ENCODE peak calls at places on chromosomes 1 and 21, in four cellular contexts. W is stimulated activated CD4-positive, alpha-beta T cell treated with anti-CD3 and anti-CD28 coated beads, TNF-alpha, amount 100 ng/mL, for 48 hours; G is activated T-cell treated with anti-CD3 and anti-CD28 coated beads, Interleukin-2, amount 50 U/mL, for 72 hours; I is head of caudate nucleus. D is an unnamed sample.

GRCh38 chr21:43600642-43601397 is 58.5 kb downstream of the HSF2BP start:
- DNase-seq in I (no peak), G (no peak), W (no peak), D (no peak)

GRCh38 chr1:221171768-221172167 is 292.5 kb downstream of the HLX start:
- DNase-seq in G (no peak), W (no peak), I (no peak), D (no peak)

GRCh38 chr1:53598956-53599355 is 139.8 kb downstream of the DMRTB1 start:
- DNase-seq in W (no peak), I (no peak), G (no peak), D (no peak)

GRCh38 chr21:32253215-32253641 is 25.6 kb downstream of the MIS18A start:
- DNase-seq in G (no peak), W (no peak), I (no peak), D (no peak)

GRCh38 chr1:116881879-116882520 is 27.7 kb upstream of the PTGFRN start:
- DNase-seq in W (no peak), G (peak; percentile 63), I (no peak), D (peak; percentile 44)

GRCh38 chr21:45178971-45179370 is 104.6 kb downstream of the ADARB1 start:
- DNase-seq in I (no peak), G (no peak), W (no peak), D (no peak)

GRCh38 chr21:45293214-45293725 is 5.6 kb upstream of the POFUT2 start:
- DNase-seq in I (no peak), W (no peak), G (no peak), D (no peak)

GRCh38 chr21:45577806-45578801 is 35.9 kb upstream of the SLC19A1 start:
- DNase-seq in G (no peak), W (no peak), I (peak; percentile 15), D (no peak)

GRCh38 chr1:92065042-92065441 is 10.2 kb downstream of the SETSIP start:
- DNase-seq in W (no peak), G (no peak), I (no peak), D (no peak)

GRCh38 chr1:22972760-22973159 is at the start of gene LACTBL1:
- DNase-seq in W (no peak), I (no peak), G (no peak), D (no peak)